ENCODE peak calls at places on chromosomes 12 and 14, in ten cellular contexts. P is pancreas; I is fibroblast of lung; V is lung; L is thyroid gland; R is mammary epithelial cell; G is right lobe of liver; Y is brain microvascular endothelial cell; E is CD4-positive, alpha-beta T cell; O is AG04450. Z is an unnamed sample.

GRCh38 chr14:105859717-105860614 is 333.6 kb downstream of the TMEM121 start:
- DNase-seq in P (peak), I (no peak), V (no peak), L (no peak), R (no peak), G (peak), Y (no peak), E (peak), O (no peak), Z (no peak)

GRCh38 chr12:51349026-51349425 is 2.5 kb upstream of the CELA1 start:
- DNase-seq in P (no peak), I (peak), V (no peak), L (no peak), R (peak), G (no peak), Y (peak), E (no peak), O (no peak), Z (no peak)

GRCh38 chr14:31297701-31298344 is 90.2 kb upstream of the HECTD1 start:
- DNase-seq in P (no peak), I (peak), V (no peak), L (no peak), R (peak), G (no peak), Y (no peak), E (no peak), O (no peak), Z (peak)

GRCh38 chr14:74658535-74659130 is 46.6 kb upstream of the LTBP2 start:
- DNase-seq in P (no peak), I (peak), V (no peak), L (no peak), R (no peak), G (no peak), Y (no peak), E (no peak), O (no peak), Z (no peak)

GRCh38 chr12:102642199-102642598 is 161.8 kb upstream of the IGF1 start:
- DNase-seq in P (no peak), I (no peak), V (no peak), L (no peak), R (no peak), G (no peak), Y (peak), E (no peak), O (no peak), Z (no peak)

GRCh38 chr12:29863665-29864064 is 79.9 kb upstream of the TMTC1 start:
- DNase-seq in P (no peak), I (no peak), V (no peak), L (no peak), R (no peak), G (no peak), Y (no peak), E (no peak), O (no peak), Z (no peak)

GRCh38 chr14:88380405-88380804 is 5.1 kb upstream of the SPATA7 start:
- DNase-seq in P (no peak), I (peak), V (no peak), L (no peak), R (no peak), G (no peak), Y (no peak), E (no peak), O (no peak), Z (no peak)

GRCh38 chr14:31261859-31262739 is 54.5 kb upstream of the HECTD1 start:
- DNase-seq in P (peak), I (peak), V (peak), L (peak), R (no peak), G (peak), Y (no peak), E (no peak), O (no peak), Z (no peak)

GRCh38 chr12:129119537-129119936 is 266.3 kb downstream of the GLT1D1 start:
- DNase-seq in P (no peak), I (no peak), V (no peak), L (no peak), R (no peak), G (no peak), Y (peak), E (no peak), O (no peak), Z (no peak)

GRCh38 chr12:52837341-52837741 is 3.2 kb upstream of the KRT79 start:
- DNase-seq in P (no peak), I (peak), V (no peak), L (no peak), R (peak), G (no peak), Y (peak), E (no peak), O (peak), Z (peak)

GRCh38 chr14:101250336-101250947 is 310.9 kb upstream of the DIO3 start:
- DNase-seq in P (no peak), I (no peak), V (no peak), L (no peak), R (no peak), G (no peak), Y (no peak), E (no peak), O (no peak), Z (no peak)

DNA sequence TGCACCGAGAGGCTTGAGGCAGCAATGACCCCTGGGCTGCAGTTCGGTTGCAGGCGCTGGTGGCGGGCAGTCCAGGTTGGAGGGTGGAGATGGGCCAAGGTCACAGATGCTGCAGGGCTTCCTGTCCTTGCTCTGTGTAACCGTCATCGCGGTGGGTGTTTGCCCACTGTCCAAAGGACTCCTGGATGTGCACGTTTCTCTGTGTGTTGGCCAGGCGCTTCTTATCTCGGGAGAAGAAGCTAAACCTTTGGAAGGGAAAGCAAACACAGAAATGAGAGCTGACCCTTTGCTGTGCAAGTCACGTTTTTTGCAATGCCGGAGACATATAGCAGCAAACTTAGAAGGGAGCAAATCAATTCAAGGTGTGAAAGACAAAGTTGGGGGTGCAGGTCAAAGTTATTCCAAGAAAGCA is 14.5 kb downstream of the SNRNP35 start:
- DNase-seq in P (no peak), I (no peak), V (no peak), L (no peak), R (no peak), G (no peak), Y (no peak), E (no peak), O (no peak), Z (no peak)
- TF ChIP-seq CTCF in P (no peak), I (no peak), V (no peak), L (no peak), R (no peak), G (no peak), Y (no peak), E (no peak), O (no peak), Z (no peak)

GRCh38 chr12:50317198-50317597 is 33.9 kb upstream of the LIMA1 start:
- DNase-seq in P (no peak), I (no peak), V (no peak), L (no peak), R (no peak), G (no peak), Y (no peak), E (no peak), O (no peak), Z (no peak)
- H3K27ac ChIP-seq in P (no peak), I (no peak), V (no peak), L (no peak), R (no peak), G (no peak), Y (no peak), E (no peak), O (no peak), Z (no peak)

DNA sequence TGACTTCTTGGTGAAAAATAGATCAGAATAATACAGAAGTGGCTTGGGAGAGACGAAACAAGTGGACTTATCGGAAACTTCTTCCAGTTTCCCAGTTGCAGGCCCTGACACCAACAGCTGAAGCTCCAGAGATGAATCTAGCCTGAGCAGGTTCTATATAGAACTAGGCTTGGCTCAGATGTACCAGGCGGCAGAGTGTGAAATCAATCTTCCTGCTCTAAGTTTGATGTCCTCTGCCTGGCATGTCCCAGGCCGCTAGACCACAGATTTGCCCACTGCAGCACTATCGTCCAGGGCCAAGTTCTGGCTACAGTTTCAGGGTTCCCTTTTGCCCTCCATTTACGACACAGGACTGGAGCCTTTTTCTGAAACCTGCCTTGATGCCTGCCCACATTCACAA is 91.3 kb upstream of the PLEKHA5 start:
- DNase-seq in P (no peak), I (no peak), V (no peak), L (peak), R (no peak), G (no peak), Y (no peak), E (no peak), O (no peak), Z (no peak)
- TF ChIP-seq CTCF in P (no peak), I (no peak), V (no peak), L (no peak), R (no peak), G (no peak), Y (no peak), E (no peak), O (no peak), Z (no peak)

DNA sequence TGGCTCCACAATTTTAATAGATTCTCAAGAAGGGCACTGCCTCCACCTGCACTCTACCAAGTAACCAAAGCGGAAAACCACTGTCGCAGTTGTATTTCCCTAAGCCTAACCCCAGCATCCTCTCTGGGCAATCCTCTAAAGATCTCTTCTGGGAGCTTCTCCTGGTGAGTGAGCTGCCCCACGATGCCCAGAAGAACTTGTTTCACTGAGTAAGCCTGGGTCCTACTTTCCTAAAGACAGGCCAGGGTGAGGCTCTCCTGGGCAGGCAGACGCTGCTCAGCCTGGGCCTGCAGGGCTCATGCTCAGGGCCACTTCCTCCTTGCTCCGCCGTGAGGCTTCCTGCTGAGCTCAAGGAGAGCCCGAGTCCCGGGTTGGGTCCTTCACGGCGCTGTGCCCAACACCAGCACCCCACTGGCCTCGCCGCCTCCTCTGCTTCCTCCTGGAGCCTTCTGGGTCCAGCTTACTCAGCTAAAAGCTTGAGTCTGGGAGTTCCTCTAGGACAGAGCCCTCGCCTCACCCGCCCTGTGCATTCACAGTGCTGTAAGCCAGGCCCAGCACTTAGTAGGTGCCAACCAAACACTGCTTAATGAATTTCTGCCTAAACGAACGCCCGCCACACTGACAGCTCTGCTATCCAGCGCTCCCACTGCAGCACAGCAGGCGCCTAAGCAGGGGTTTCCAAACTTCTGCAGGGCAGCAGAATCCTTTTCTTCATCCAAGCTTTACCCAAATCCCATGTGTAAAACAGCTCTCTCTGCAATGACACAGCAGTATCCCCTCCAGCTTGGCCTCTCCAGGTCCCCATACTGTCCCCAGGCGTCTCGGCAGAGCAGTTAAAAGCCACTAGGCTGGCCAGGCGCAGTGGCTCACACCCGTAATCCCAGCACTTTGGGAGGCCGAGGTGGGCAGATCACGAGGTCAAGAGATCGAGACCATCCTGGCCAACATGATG is 5.7 kb downstream of the RAB35 start:
- DNase-seq in P (no peak), I (no peak), V (peak), L (no peak), R (no peak), G (peak), Y (no peak), E (peak), O (no peak), Z (no peak)
- H3K27ac ChIP-seq in P (no peak), I (no peak), V (no peak), L (no peak), R (no peak), G (no peak), Y (peak), E (peak), O (no peak), Z (peak)